ENCODE peak calls at places on chromosomes 6 and 20, in seven cellular contexts. S is uterus; A is CD8-positive, alpha-beta T cell; E is sigmoid colon; B is MG63; R is upper lobe of right lung; Z is heart left ventricle. D is an unnamed sample. For H3K36me3, the result is how much of the 10 kb centered on the place peaks cover.

GRCh38 chr6:116012966-116013365 is 47.7 kb downstream of the FRK start:
- DNase-seq in E (no peak), B (no peak), A (no peak), Z (no peak), S (no peak), R (no peak), D (no peak)

GRCh38 chr6:137659871-137660270 is 165.7 kb upstream of the OLIG3 start:
- DNase-seq in Z (no peak), B (no peak), E (no peak), S (no peak), A (no peak), R (no peak), D (no peak)

GRCh38 chr6:89251170-89251569 is 34.0 kb upstream of the GABRR1 start:
- DNase-seq in S (no peak), E (no peak), Z (no peak), R (no peak), B (no peak), A (no peak), D (no peak)

GRCh38 chr20:33789109-33789857 is 21.9 kb upstream of the CHMP4B start:
- DNase-seq in R (peak), Z (peak), E (peak), S (peak), B (peak), A (no peak), D (peak)

GRCh38 chr20:20205141-20205861 is 153.0 kb downstream of the CFAP61 start:
- DNase-seq in Z (no peak), B (no peak), E (no peak), A (no peak), R (no peak), S (no peak), D (no peak)

GRCh38 chr6:143058987-143059386 is 1.7 kb upstream of the AIG1 start:
- DNase-seq in A (no peak), E (no peak), B (no peak), R (no peak), Z (peak), S (no peak), D (peak)

GRCh38 chr6:108999428-108999827 is 95.2 kb downstream of the SESN1 start:
- DNase-seq in B (no peak), R (no peak), Z (no peak), E (no peak), S (no peak), A (no peak), D (no peak)

GRCh38 chr6:45437441-45437820 is 59.7 kb upstream of the SUPT3H start:
- DNase-seq in A (no peak), S (no peak), Z (no peak), R (no peak), E (no peak), B (no peak), D (no peak)

GRCh38 chr20:15179426-15180190 is 842.2 kb upstream of the FLRT3 start:
- DNase-seq in R (no peak), S (no peak), Z (no peak), E (peak), B (no peak), A (no peak), D (no peak)

GRCh38 chr20:55052464-55052863 is 577.1 kb downstream of the DOK5 start:
- DNase-seq in A (no peak), R (no peak), B (no peak), E (no peak), Z (no peak), S (no peak), D (no peak)

GRCh38 chr6:122476131-122476530 is 4.5 kb upstream of the SERINC1 start:
- DNase-seq in R (no peak), A (no peak), E (no peak), Z (no peak), S (no peak), B (no peak), D (no peak)

GRCh38 chr6:134123666-134124208 is 71.3 kb upstream of the SLC2A12 start:
- DNase-seq in Z (no peak), S (no peak), R (no peak), E (no peak), B (no peak), A (peak), D (peak)

GRCh38 chr20:50690979-50691584 is at the start of gene RIPOR3:
- DNase-seq in Z (peak), A (no peak), S (peak), E (peak), R (no peak), B (no peak), D (peak)

GRCh38 chr6:117346142-117346930 is 79.4 kb downstream of the ROS1 start:
- DNase-seq in B (no peak), S (no peak), R (no peak), A (no peak), E (no peak), Z (no peak), D (peak)

GRCh38 chr6:77231438-77232305 is 231.6 kb downstream of the HTR1B start:
- DNase-seq in Z (no peak), B (peak), S (no peak), R (no peak), E (no peak), A (no peak), D (no peak)

DNA sequence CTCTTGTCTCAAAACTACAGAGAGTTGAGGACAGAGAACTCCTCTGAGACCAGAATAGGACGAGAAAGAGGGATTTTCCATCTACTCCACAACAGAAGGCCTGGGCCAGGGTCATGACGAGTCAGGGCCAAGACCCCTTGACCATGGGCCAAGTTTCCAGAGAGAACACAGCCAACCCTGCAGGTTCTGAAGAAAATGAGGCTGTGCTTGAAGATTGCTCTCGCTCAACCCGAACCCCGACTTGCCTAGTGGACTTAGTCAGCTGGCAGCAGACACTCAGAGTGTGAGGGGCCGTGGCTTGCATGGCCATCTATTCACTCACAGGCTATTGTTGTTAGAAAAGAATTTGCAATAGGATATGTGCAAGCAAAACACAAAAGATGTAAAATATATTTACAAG is 54.5 kb downstream of the TMEM242 start:
- DNase-seq in A (no peak), E (peak), B (no peak), Z (peak), S (peak), R (no peak), D (no peak)
- H3K4me3 ChIP-seq in A (no peak), E (no peak), B (no peak), Z (no peak), S (no peak), R (no peak), D (no peak)

GRCh38 chr20:58987790-58988564 is 6.9 kb downstream of the NELFCD start:
- DNase-seq in B (no peak), Z (peak), E (peak), A (no peak), S (no peak), R (no peak), D (no peak)

GRCh38 chr20:58990651-58991445 is 9.8 kb downstream of the NELFCD start:
- DNase-seq in B (no peak), S (no peak), R (no peak), Z (peak), E (peak), A (no peak), D (no peak)

GRCh38 chr20:58986968-58987517 is 6.0 kb downstream of the NELFCD start:
- DNase-seq in E (peak), A (no peak), Z (peak), R (no peak), B (no peak), S (no peak), D (no peak)

GRCh38 chr20:58988565-58988882 is 7.5 kb downstream of the NELFCD start:
- DNase-seq in Z (peak), A (no peak), B (no peak), R (no peak), E (peak), S (no peak), D (no peak)

DNA sequence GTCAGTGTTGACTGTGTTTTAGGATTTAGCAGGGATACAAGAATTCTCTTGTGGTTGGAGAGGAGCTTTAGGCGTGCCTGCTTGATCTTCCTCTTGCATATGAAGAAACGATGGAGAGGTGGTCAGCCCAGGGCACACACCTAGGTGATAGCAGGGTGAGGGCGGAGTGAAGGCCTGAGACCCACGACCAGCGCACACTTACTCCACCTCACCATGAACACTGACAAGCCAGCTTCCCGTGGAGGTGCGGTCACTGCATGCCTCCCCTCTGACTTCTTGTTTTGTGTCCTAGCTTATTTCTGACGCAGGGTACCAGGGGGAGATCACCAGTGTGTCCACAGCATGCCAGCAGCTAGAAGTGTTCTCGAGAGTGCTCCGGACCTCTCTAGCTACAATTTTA is 8.1 kb downstream of the NELFCD start:
- DNase-seq in A (no peak), B (no peak), S (peak), E (peak), Z (peak), R (no peak), D (no peak)
- H3K36me3 ChIP-seq in A (half or more), B (half or more), S (under half), E (half or more), Z (half or more), R (half or more), D (half or more)

GRCh38 chr6:15331629-15332241 is 85.9 kb downstream of the JARID2 start:
- DNase-seq in B (no peak), Z (no peak), A (no peak), S (no peak), R (no peak), E (no peak), D (no peak)

GRCh38 chr6:15329154-15329781 is 83.4 kb downstream of the JARID2 start:
- DNase-seq in S (no peak), R (no peak), Z (no peak), A (no peak), E (no peak), B (peak), D (peak)

GRCh38 chr6:15331143-15331542 is 85.3 kb downstream of the JARID2 start:
- DNase-seq in R (no peak), E (no peak), B (peak), A (no peak), S (no peak), Z (no peak), D (no peak)

GRCh38 chr6:15332441-15332840 is 86.6 kb downstream of the JARID2 start:
- DNase-seq in B (no peak), R (no peak), Z (no peak), E (no peak), A (no peak), S (no peak), D (peak)

GRCh38 chr6:15330174-15330934 is 84.5 kb downstream of the JARID2 start:
- DNase-seq in R (no peak), S (no peak), Z (no peak), E (no peak), B (no peak), A (no peak), D (peak)
- H3K4me3 ChIP-seq in R (no peak), S (no peak), Z (no peak), E (no peak), B (no peak), A (no peak), D (peak)

DNA sequence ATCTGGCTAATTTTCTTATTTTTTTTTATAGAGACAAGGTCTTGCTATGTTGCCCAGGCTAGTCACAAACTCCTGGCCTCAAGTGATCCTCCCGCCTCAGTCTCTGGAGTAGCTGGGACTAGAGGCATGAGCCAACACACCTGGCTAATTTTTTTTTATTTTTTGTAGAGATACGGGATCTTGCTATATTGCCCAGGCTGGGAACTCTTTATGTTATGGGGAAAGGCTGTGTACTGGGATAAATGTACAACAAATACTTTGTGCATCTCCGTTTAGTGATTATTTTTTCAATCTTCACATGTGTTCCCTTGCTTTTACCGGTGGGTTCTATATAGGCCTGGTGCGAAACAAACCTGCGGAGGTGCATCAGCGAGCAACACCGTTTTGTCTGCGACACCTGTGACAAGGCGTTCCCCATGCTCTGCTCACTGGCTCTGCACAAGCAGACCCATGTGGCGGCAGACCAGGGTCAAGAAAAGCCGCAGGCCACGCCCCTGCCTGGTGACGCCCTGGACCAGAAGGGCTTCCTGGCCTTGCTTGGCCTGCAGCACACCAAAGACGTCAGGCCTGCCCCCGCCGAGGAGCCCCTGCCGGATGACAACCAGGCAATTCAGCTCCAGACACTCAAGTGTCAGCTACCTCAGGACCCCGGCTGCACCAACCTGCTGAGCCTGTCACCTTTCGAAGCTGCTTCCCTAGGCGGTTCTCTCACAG is 84.2 kb downstream of the SSR1 start:
- DNase-seq in Z (no peak), B (no peak), A (no peak), E (no peak), S (no peak), R (no peak), D (no peak)
- H3K36me3 ChIP-seq in Z (half or more), B (half or more), A (under half), E (half or more), S (under half), R (half or more), D (under half)

GRCh38 chr6:26170181-26170580 is 83.0 kb downstream of the HFE start:
- DNase-seq in Z (no peak), R (no peak), A (no peak), B (no peak), E (no peak), S (no peak), D (no peak)
- H3K4me3 ChIP-seq in Z (no peak), R (no peak), A (no peak), B (no peak), E (no peak), S (no peak), D (no peak)

GRCh38 chr6:28906674-28907073 is 17.1 kb downstream of the TRIM27 start:
- DNase-seq in S (no peak), R (no peak), E (no peak), B (no peak), A (no peak), Z (no peak), D (no peak)
- H3K36me3 ChIP-seq in S (under half), R (half or more), E (half or more), B (half or more), A (half or more), Z (half or more), D (half or more)

D was measured in SJCRH30.